ENCODE peak calls at places on chromosomes 5 and 9, in nine cellular contexts. One of them, this sample, is unnamed.

GRCh38 chr5:123454236-123454911 is 31.2 kb upstream of the CEP120 start:
- DNase-seq in non-pigmented ciliary epithelial cell: no peak
- DNase-seq in T-helper 2 cell: no peak
- DNase-seq in lower leg skin: no peak
- DNase-seq in effector memory CD8-positive, alpha-beta T cell: no peak
- DNase-seq in fibroblast of pulmonary artery: peak; percentile 34
- DNase-seq in adipocyte: peak; percentile 57
- DNase-seq in fibroblast of the conjunctiva: no peak
- DNase-seq in activated T-helper 1 cell treated with anti-CD3 and anti-CD28 coated beads, Interleukin-12 subunit alpha, Interleukin-12 subunit beta, Interleukin-2, Interleukin-4 antibody, amounts not matched to agents 30 ng/mL and 10 ng/mL and 1 ng/mL, durations not matched to agents 14 hours and 24 hours and 36 hours: no peak
- DNase-seq in this sample: no peak

GRCh38 chr5:32601623-32602295 is 16.4 kb downstream of the SUB1 start:
- DNase-seq in non-pigmented ciliary epithelial cell: no peak
- DNase-seq in T-helper 2 cell: no peak
- DNase-seq in lower leg skin: no peak
- DNase-seq in effector memory CD8-positive, alpha-beta T cell: no peak
- DNase-seq in fibroblast of pulmonary artery: no peak
- DNase-seq in adipocyte: no peak
- DNase-seq in fibroblast of the conjunctiva: no peak
- DNase-seq in activated T-helper 1 cell treated with anti-CD3 and anti-CD28 coated beads, Interleukin-12 subunit alpha, Interleukin-12 subunit beta, Interleukin-2, Interleukin-4 antibody, amounts not matched to agents 30 ng/mL and 10 ng/mL and 1 ng/mL, durations not matched to agents 14 hours and 24 hours and 36 hours: no peak
- DNase-seq in this sample: no peak

GRCh38 chr9:82202808-82203207 is 214.2 kb downstream of the SPATA31D1 start:
- DNase-seq in non-pigmented ciliary epithelial cell: peak; percentile 55
- DNase-seq in T-helper 2 cell: no peak
- DNase-seq in lower leg skin: no peak
- DNase-seq in effector memory CD8-positive, alpha-beta T cell: no peak
- DNase-seq in fibroblast of pulmonary artery: peak; percentile 71
- DNase-seq in adipocyte: peak; percentile 68
- DNase-seq in fibroblast of the conjunctiva: peak; percentile 2
- DNase-seq in activated T-helper 1 cell treated with anti-CD3 and anti-CD28 coated beads, Interleukin-12 subunit alpha, Interleukin-12 subunit beta, Interleukin-2, Interleukin-4 antibody, amounts not matched to agents 30 ng/mL and 10 ng/mL and 1 ng/mL, durations not matched to agents 14 hours and 24 hours and 36 hours: no peak
- DNase-seq in this sample: no peak

GRCh38 chr5:168334161-168335094 is 43.0 kb downstream of the WWC1 start:
- DNase-seq in non-pigmented ciliary epithelial cell: no peak
- DNase-seq in T-helper 2 cell: no peak
- DNase-seq in lower leg skin: no peak
- DNase-seq in effector memory CD8-positive, alpha-beta T cell: no peak
- DNase-seq in fibroblast of pulmonary artery: peak; percentile 36
- DNase-seq in adipocyte: peak; percentile 24
- DNase-seq in fibroblast of the conjunctiva: peak; percentile 45
- DNase-seq in activated T-helper 1 cell treated with anti-CD3 and anti-CD28 coated beads, Interleukin-12 subunit alpha, Interleukin-12 subunit beta, Interleukin-2, Interleukin-4 antibody, amounts not matched to agents 30 ng/mL and 10 ng/mL and 1 ng/mL, durations not matched to agents 14 hours and 24 hours and 36 hours: no peak
- DNase-seq in this sample: peak; percentile 43

GRCh38 chr5:67011422-67011821 is 185.2 kb downstream of the CD180 start:
- DNase-seq in non-pigmented ciliary epithelial cell: no peak
- DNase-seq in T-helper 2 cell: no peak
- DNase-seq in lower leg skin: no peak
- DNase-seq in effector memory CD8-positive, alpha-beta T cell: no peak
- DNase-seq in fibroblast of pulmonary artery: no peak
- DNase-seq in adipocyte: no peak
- DNase-seq in fibroblast of the conjunctiva: no peak
- DNase-seq in activated T-helper 1 cell treated with anti-CD3 and anti-CD28 coated beads, Interleukin-12 subunit alpha, Interleukin-12 subunit beta, Interleukin-2, Interleukin-4 antibody, amounts not matched to agents 30 ng/mL and 10 ng/mL and 1 ng/mL, durations not matched to agents 14 hours and 24 hours and 36 hours: no peak
- DNase-seq in this sample: no peak

GRCh38 chr5:136004436-136004835 is 24.4 kb upstream of the TGFBI start:
- DNase-seq in non-pigmented ciliary epithelial cell: no peak
- DNase-seq in T-helper 2 cell: no peak
- DNase-seq in lower leg skin: no peak
- DNase-seq in effector memory CD8-positive, alpha-beta T cell: no peak
- DNase-seq in fibroblast of pulmonary artery: peak; percentile 48
- DNase-seq in adipocyte: no peak
- DNase-seq in fibroblast of the conjunctiva: no peak
- DNase-seq in activated T-helper 1 cell treated with anti-CD3 and anti-CD28 coated beads, Interleukin-12 subunit alpha, Interleukin-12 subunit beta, Interleukin-2, Interleukin-4 antibody, amounts not matched to agents 30 ng/mL and 10 ng/mL and 1 ng/mL, durations not matched to agents 14 hours and 24 hours and 36 hours: no peak
- DNase-seq in this sample: no peak

GRCh38 chr5:172508471-172509404 is 54.4 kb upstream of the SH3PXD2B start:
- DNase-seq in non-pigmented ciliary epithelial cell: no peak
- DNase-seq in T-helper 2 cell: no peak
- DNase-seq in lower leg skin: peak; percentile 46
- DNase-seq in effector memory CD8-positive, alpha-beta T cell: no peak
- DNase-seq in fibroblast of pulmonary artery: no peak
- DNase-seq in adipocyte: no peak
- DNase-seq in fibroblast of the conjunctiva: no peak
- DNase-seq in activated T-helper 1 cell treated with anti-CD3 and anti-CD28 coated beads, Interleukin-12 subunit alpha, Interleukin-12 subunit beta, Interleukin-2, Interleukin-4 antibody, amounts not matched to agents 30 ng/mL and 10 ng/mL and 1 ng/mL, durations not matched to agents 14 hours and 24 hours and 36 hours: no peak
- DNase-seq in this sample: peak; percentile 34

GRCh38 chr5:10286552-10287227 is 21.0 kb downstream of the CMBL start:
- DNase-seq in non-pigmented ciliary epithelial cell: no peak
- DNase-seq in T-helper 2 cell: no peak
- DNase-seq in lower leg skin: no peak
- DNase-seq in effector memory CD8-positive, alpha-beta T cell: no peak
- DNase-seq in fibroblast of pulmonary artery: no peak
- DNase-seq in adipocyte: no peak
- DNase-seq in fibroblast of the conjunctiva: peak; percentile 85
- DNase-seq in activated T-helper 1 cell treated with anti-CD3 and anti-CD28 coated beads, Interleukin-12 subunit alpha, Interleukin-12 subunit beta, Interleukin-2, Interleukin-4 antibody, amounts not matched to agents 30 ng/mL and 10 ng/mL and 1 ng/mL, durations not matched to agents 14 hours and 24 hours and 36 hours: no peak
- DNase-seq in this sample: no peak

GRCh38 chr5:179819296-179820126 is 1.2 kb upstream of the SQSTM1 start:
- DNase-seq in non-pigmented ciliary epithelial cell: no peak
- DNase-seq in T-helper 2 cell: no peak
- DNase-seq in lower leg skin: peak; percentile 94
- DNase-seq in effector memory CD8-positive, alpha-beta T cell: peak; percentile 39
- DNase-seq in fibroblast of pulmonary artery: peak; percentile 82
- DNase-seq in adipocyte: peak; percentile 74
- DNase-seq in fibroblast of the conjunctiva: no peak
- DNase-seq in activated T-helper 1 cell treated with anti-CD3 and anti-CD28 coated beads, Interleukin-12 subunit alpha, Interleukin-12 subunit beta, Interleukin-2, Interleukin-4 antibody, amounts not matched to agents 30 ng/mL and 10 ng/mL and 1 ng/mL, durations not matched to agents 14 hours and 24 hours and 36 hours: peak; percentile 34
- DNase-seq in this sample: peak; percentile 76

GRCh38 chr5:143229896-143230675 is 173.4 kb downstream of the NR3C1 start:
- DNase-seq in non-pigmented ciliary epithelial cell: no peak
- DNase-seq in T-helper 2 cell: no peak
- DNase-seq in lower leg skin: peak; percentile 90
- DNase-seq in effector memory CD8-positive, alpha-beta T cell: peak; percentile 39
- DNase-seq in fibroblast of pulmonary artery: no peak
- DNase-seq in adipocyte: peak; percentile 68
- DNase-seq in fibroblast of the conjunctiva: no peak
- DNase-seq in activated T-helper 1 cell treated with anti-CD3 and anti-CD28 coated beads, Interleukin-12 subunit alpha, Interleukin-12 subunit beta, Interleukin-2, Interleukin-4 antibody, amounts not matched to agents 30 ng/mL and 10 ng/mL and 1 ng/mL, durations not matched to agents 14 hours and 24 hours and 36 hours: peak; percentile 45
- DNase-seq in this sample: no peak

GRCh38 chr5:65799857-65800256 is 77.9 kb downstream of the NLN start:
- DNase-seq in non-pigmented ciliary epithelial cell: no peak
- DNase-seq in T-helper 2 cell: no peak
- DNase-seq in lower leg skin: no peak
- DNase-seq in effector memory CD8-positive, alpha-beta T cell: no peak
- DNase-seq in fibroblast of pulmonary artery: no peak
- DNase-seq in adipocyte: no peak
- DNase-seq in fibroblast of the conjunctiva: no peak
- DNase-seq in activated T-helper 1 cell treated with anti-CD3 and anti-CD28 coated beads, Interleukin-12 subunit alpha, Interleukin-12 subunit beta, Interleukin-2, Interleukin-4 antibody, amounts not matched to agents 30 ng/mL and 10 ng/mL and 1 ng/mL, durations not matched to agents 14 hours and 24 hours and 36 hours: no peak
- DNase-seq in this sample: no peak

GRCh38 chr9:116861321-116861720 is 174.2 kb downstream of the TRIM32 start:
- DNase-seq in non-pigmented ciliary epithelial cell: no peak
- DNase-seq in T-helper 2 cell: no peak
- DNase-seq in lower leg skin: no peak
- DNase-seq in effector memory CD8-positive, alpha-beta T cell: no peak
- DNase-seq in fibroblast of pulmonary artery: no peak
- DNase-seq in adipocyte: no peak
- DNase-seq in fibroblast of the conjunctiva: no peak
- DNase-seq in activated T-helper 1 cell treated with anti-CD3 and anti-CD28 coated beads, Interleukin-12 subunit alpha, Interleukin-12 subunit beta, Interleukin-2, Interleukin-4 antibody, amounts not matched to agents 30 ng/mL and 10 ng/mL and 1 ng/mL, durations not matched to agents 14 hours and 24 hours and 36 hours: no peak
- DNase-seq in this sample: no peak

GRCh38 chr5:139091439-139092156 is 106.6 kb downstream of the SIL1 start:
- DNase-seq in non-pigmented ciliary epithelial cell: no peak
- DNase-seq in T-helper 2 cell: no peak
- DNase-seq in lower leg skin: no peak
- DNase-seq in effector memory CD8-positive, alpha-beta T cell: no peak
- DNase-seq in fibroblast of pulmonary artery: peak; percentile 44
- DNase-seq in adipocyte: no peak
- DNase-seq in fibroblast of the conjunctiva: peak; percentile 21
- DNase-seq in activated T-helper 1 cell treated with anti-CD3 and anti-CD28 coated beads, Interleukin-12 subunit alpha, Interleukin-12 subunit beta, Interleukin-2, Interleukin-4 antibody, amounts not matched to agents 30 ng/mL and 10 ng/mL and 1 ng/mL, durations not matched to agents 14 hours and 24 hours and 36 hours: no peak
- DNase-seq in this sample: no peak

GRCh38 chr5:66987949-66988838 is 208.4 kb downstream of the CD180 start:
- DNase-seq in non-pigmented ciliary epithelial cell: no peak
- DNase-seq in T-helper 2 cell: no peak
- DNase-seq in lower leg skin: no peak
- DNase-seq in effector memory CD8-positive, alpha-beta T cell: no peak
- DNase-seq in fibroblast of pulmonary artery: peak; percentile 54
- DNase-seq in adipocyte: peak; percentile 75
- DNase-seq in fibroblast of the conjunctiva: no peak
- DNase-seq in activated T-helper 1 cell treated with anti-CD3 and anti-CD28 coated beads, Interleukin-12 subunit alpha, Interleukin-12 subunit beta, Interleukin-2, Interleukin-4 antibody, amounts not matched to agents 30 ng/mL and 10 ng/mL and 1 ng/mL, durations not matched to agents 14 hours and 24 hours and 36 hours: no peak
- DNase-seq in this sample: no peak

GRCh38 chr9:8486095-8486494 is 686.5 kb upstream of the DMAC1 start:
- DNase-seq in non-pigmented ciliary epithelial cell: no peak
- DNase-seq in T-helper 2 cell: no peak
- DNase-seq in lower leg skin: no peak
- DNase-seq in effector memory CD8-positive, alpha-beta T cell: no peak
- DNase-seq in fibroblast of pulmonary artery: peak; percentile 35
- DNase-seq in adipocyte: no peak
- DNase-seq in fibroblast of the conjunctiva: peak; percentile 33
- DNase-seq in activated T-helper 1 cell treated with anti-CD3 and anti-CD28 coated beads, Interleukin-12 subunit alpha, Interleukin-12 subunit beta, Interleukin-2, Interleukin-4 antibody, amounts not matched to agents 30 ng/mL and 10 ng/mL and 1 ng/mL, durations not matched to agents 14 hours and 24 hours and 36 hours: no peak
- DNase-seq in this sample: no peak

GRCh38 chr5:18553269-18553668 is 919.0 kb downstream of the TAF11L14 start:
- DNase-seq in non-pigmented ciliary epithelial cell: peak; percentile 55
- DNase-seq in T-helper 2 cell: no peak
- DNase-seq in lower leg skin: no peak
- DNase-seq in effector memory CD8-positive, alpha-beta T cell: no peak
- DNase-seq in fibroblast of pulmonary artery: peak; percentile 8
- DNase-seq in adipocyte: peak; percentile 1
- DNase-seq in fibroblast of the conjunctiva: peak; percentile 1
- DNase-seq in activated T-helper 1 cell treated with anti-CD3 and anti-CD28 coated beads, Interleukin-12 subunit alpha, Interleukin-12 subunit beta, Interleukin-2, Interleukin-4 antibody, amounts not matched to agents 30 ng/mL and 10 ng/mL and 1 ng/mL, durations not matched to agents 14 hours and 24 hours and 36 hours: no peak
- DNase-seq in this sample: no peak

GRCh38 chr5:131381011-131381410 is 117.2 kb downstream of the CDC42SE2 start:
- DNase-seq in non-pigmented ciliary epithelial cell: no peak
- DNase-seq in T-helper 2 cell: no peak
- DNase-seq in lower leg skin: no peak
- DNase-seq in effector memory CD8-positive, alpha-beta T cell: no peak
- DNase-seq in fibroblast of pulmonary artery: peak; percentile 74
- DNase-seq in adipocyte: peak; percentile 54
- DNase-seq in fibroblast of the conjunctiva: no peak
- DNase-seq in activated T-helper 1 cell treated with anti-CD3 and anti-CD28 coated beads, Interleukin-12 subunit alpha, Interleukin-12 subunit beta, Interleukin-2, Interleukin-4 antibody, amounts not matched to agents 30 ng/mL and 10 ng/mL and 1 ng/mL, durations not matched to agents 14 hours and 24 hours and 36 hours: no peak
- DNase-seq in this sample: no peak

GRCh38 chr9:6938447-6938846 is 180.7 kb downstream of the KDM4C start:
- DNase-seq in non-pigmented ciliary epithelial cell: peak; percentile 82
- DNase-seq in T-helper 2 cell: no peak
- DNase-seq in lower leg skin: no peak
- DNase-seq in effector memory CD8-positive, alpha-beta T cell: no peak
- DNase-seq in fibroblast of pulmonary artery: peak; percentile 86
- DNase-seq in adipocyte: peak; percentile 92
- DNase-seq in fibroblast of the conjunctiva: peak; percentile 59
- DNase-seq in activated T-helper 1 cell treated with anti-CD3 and anti-CD28 coated beads, Interleukin-12 subunit alpha, Interleukin-12 subunit beta, Interleukin-2, Interleukin-4 antibody, amounts not matched to agents 30 ng/mL and 10 ng/mL and 1 ng/mL, durations not matched to agents 14 hours and 24 hours and 36 hours: no peak
- DNase-seq in this sample: no peak

GRCh38 chr5:159971931-159972461 is 36.9 kb upstream of the TTC1 start:
- DNase-seq in non-pigmented ciliary epithelial cell: no peak
- DNase-seq in T-helper 2 cell: no peak
- DNase-seq in lower leg skin: peak; percentile 78
- DNase-seq in effector memory CD8-positive, alpha-beta T cell: no peak
- DNase-seq in fibroblast of pulmonary artery: no peak
- DNase-seq in adipocyte: peak; percentile 28
- DNase-seq in fibroblast of the conjunctiva: no peak
- DNase-seq in activated T-helper 1 cell treated with anti-CD3 and anti-CD28 coated beads, Interleukin-12 subunit alpha, Interleukin-12 subunit beta, Interleukin-2, Interleukin-4 antibody, amounts not matched to agents 30 ng/mL and 10 ng/mL and 1 ng/mL, durations not matched to agents 14 hours and 24 hours and 36 hours: no peak
- DNase-seq in this sample: no peak

GRCh38 chr5:34550255-34550654 is 105.9 kb upstream of the RAI14 start:
- DNase-seq in non-pigmented ciliary epithelial cell: no peak
- DNase-seq in T-helper 2 cell: no peak
- DNase-seq in lower leg skin: no peak
- DNase-seq in effector memory CD8-positive, alpha-beta T cell: no peak
- DNase-seq in fibroblast of pulmonary artery: no peak
- DNase-seq in adipocyte: no peak
- DNase-seq in fibroblast of the conjunctiva: no peak
- DNase-seq in activated T-helper 1 cell treated with anti-CD3 and anti-CD28 coated beads, Interleukin-12 subunit alpha, Interleukin-12 subunit beta, Interleukin-2, Interleukin-4 antibody, amounts not matched to agents 30 ng/mL and 10 ng/mL and 1 ng/mL, durations not matched to agents 14 hours and 24 hours and 36 hours: no peak
- DNase-seq in this sample: no peak

GRCh38 chr5:150441813-150442698 is 7.5 kb downstream of the RPS14 start:
- DNase-seq in non-pigmented ciliary epithelial cell: no peak
- DNase-seq in T-helper 2 cell: no peak
- DNase-seq in lower leg skin: no peak
- DNase-seq in effector memory CD8-positive, alpha-beta T cell: no peak
- DNase-seq in fibroblast of pulmonary artery: no peak
- DNase-seq in adipocyte: no peak
- DNase-seq in fibroblast of the conjunctiva: no peak
- DNase-seq in activated T-helper 1 cell treated with anti-CD3 and anti-CD28 coated beads, Interleukin-12 subunit alpha, Interleukin-12 subunit beta, Interleukin-2, Interleukin-4 antibody, amounts not matched to agents 30 ng/mL and 10 ng/mL and 1 ng/mL, durations not matched to agents 14 hours and 24 hours and 36 hours: no peak
- DNase-seq in this sample: no peak

GRCh38 chr9:15142903-15143534 is 164.0 kb downstream of the TTC39B start:
- DNase-seq in non-pigmented ciliary epithelial cell: peak; percentile 40
- DNase-seq in T-helper 2 cell: no peak
- DNase-seq in lower leg skin: no peak
- DNase-seq in effector memory CD8-positive, alpha-beta T cell: peak; percentile 5
- DNase-seq in fibroblast of pulmonary artery: peak; percentile 75
- DNase-seq in adipocyte: peak; percentile 83
- DNase-seq in fibroblast of the conjunctiva: peak; percentile 53
- DNase-seq in activated T-helper 1 cell treated with anti-CD3 and anti-CD28 coated beads, Interleukin-12 subunit alpha, Interleukin-12 subunit beta, Interleukin-2, Interleukin-4 antibody, amounts not matched to agents 30 ng/mL and 10 ng/mL and 1 ng/mL, durations not matched to agents 14 hours and 24 hours and 36 hours: peak; percentile 5
- DNase-seq in this sample: no peak

GRCh38 chr9:93576296-93577044 is at the start of gene PHF2:
- DNase-seq in non-pigmented ciliary epithelial cell: no peak
- DNase-seq in T-helper 2 cell: peak; percentile 22
- DNase-seq in lower leg skin: peak; percentile 83
- DNase-seq in effector memory CD8-positive, alpha-beta T cell: peak; percentile 26
- DNase-seq in fibroblast of pulmonary artery: peak; percentile 23
- DNase-seq in adipocyte: peak; percentile 75
- DNase-seq in fibroblast of the conjunctiva: no peak
- DNase-seq in activated T-helper 1 cell treated with anti-CD3 and anti-CD28 coated beads, Interleukin-12 subunit alpha, Interleukin-12 subunit beta, Interleukin-2, Interleukin-4 antibody, amounts not matched to agents 30 ng/mL and 10 ng/mL and 1 ng/mL, durations not matched to agents 14 hours and 24 hours and 36 hours: no peak
- DNase-seq in this sample: peak; percentile 42